ENCODE peak calls at places on chromosomes 1 and 21, in nine cellular contexts. One of them, this sample, is unnamed.

GRCh38 chr1:1779691-1780597 is 1.7 kb upstream of the NADK start:
- DNase-seq in fibroblast of lung: peak
- DNase-seq in kidney epithelial cell: no peak
- DNase-seq in HFFc6: no peak
- DNase-seq in transverse colon: peak
- DNase-seq in omental fat pad: no peak
- DNase-seq in neural crest cell: no peak
- DNase-seq in left lung: peak
- DNase-seq in ascending aorta: peak
- DNase-seq in this sample: no peak

GRCh38 chr1:221801773-221802516 is 60.1 kb upstream of the DUSP10 start:
- DNase-seq in left lung: no peak
- DNase-seq in omental fat pad: no peak
- DNase-seq in HFFc6: peak
- DNase-seq in ascending aorta: no peak
- DNase-seq in kidney epithelial cell: peak
- DNase-seq in neural crest cell: no peak
- DNase-seq in transverse colon: no peak
- DNase-seq in fibroblast of lung: peak
- DNase-seq in this sample: no peak

GRCh38 chr1:208318150-208318734 is 74.1 kb upstream of the PLXNA2 start:
- DNase-seq in HFFc6: no peak
- DNase-seq in omental fat pad: no peak
- DNase-seq in left lung: no peak
- DNase-seq in ascending aorta: no peak
- DNase-seq in neural crest cell: no peak
- DNase-seq in transverse colon: no peak
- DNase-seq in kidney epithelial cell: no peak
- DNase-seq in fibroblast of lung: peak
- DNase-seq in this sample: no peak

GRCh38 chr1:92291372-92291999 is 7.3 kb downstream of the GLMN start:
- DNase-seq in transverse colon: no peak
- DNase-seq in omental fat pad: no peak
- DNase-seq in neural crest cell: peak
- DNase-seq in HFFc6: peak
- DNase-seq in left lung: no peak
- DNase-seq in ascending aorta: no peak
- DNase-seq in fibroblast of lung: peak
- DNase-seq in kidney epithelial cell: peak
- DNase-seq in this sample: no peak

GRCh38 chr21:26445440-26445839 is 127.6 kb downstream of the CYYR1 start:
- DNase-seq in kidney epithelial cell: no peak
- DNase-seq in fibroblast of lung: peak
- DNase-seq in ascending aorta: no peak
- DNase-seq in left lung: no peak
- DNase-seq in transverse colon: no peak
- DNase-seq in HFFc6: peak
- DNase-seq in neural crest cell: no peak
- DNase-seq in omental fat pad: no peak
- DNase-seq in this sample: no peak

GRCh38 chr21:38355992-38356781 is 99.4 kb downstream of the KCNJ15 start:
- DNase-seq in ascending aorta: peak
- DNase-seq in HFFc6: peak
- DNase-seq in transverse colon: peak
- DNase-seq in fibroblast of lung: peak
- DNase-seq in left lung: peak
- DNase-seq in omental fat pad: peak
- DNase-seq in neural crest cell: peak
- DNase-seq in kidney epithelial cell: no peak
- DNase-seq in this sample: peak

GRCh38 chr1:167791281-167792209 is 69.8 kb downstream of the MPZL1 start:
- DNase-seq in kidney epithelial cell: no peak
- DNase-seq in fibroblast of lung: peak
- DNase-seq in omental fat pad: peak
- DNase-seq in neural crest cell: no peak
- DNase-seq in HFFc6: peak
- DNase-seq in left lung: no peak
- DNase-seq in transverse colon: peak
- DNase-seq in ascending aorta: no peak
- DNase-seq in this sample: no peak

GRCh38 chr1:228471762-228472398 is 15.3 kb upstream of the RNF187 start:
- DNase-seq in fibroblast of lung: no peak
- DNase-seq in left lung: peak
- DNase-seq in ascending aorta: no peak
- DNase-seq in HFFc6: peak
- DNase-seq in transverse colon: no peak
- DNase-seq in neural crest cell: no peak
- DNase-seq in kidney epithelial cell: no peak
- DNase-seq in omental fat pad: no peak
- DNase-seq in this sample: no peak

GRCh38 chr1:20327467-20327866 is 36.8 kb downstream of the VWA5B1 start:
- DNase-seq in fibroblast of lung: no peak
- DNase-seq in neural crest cell: no peak
- DNase-seq in omental fat pad: no peak
- DNase-seq in HFFc6: no peak
- DNase-seq in transverse colon: no peak
- DNase-seq in kidney epithelial cell: no peak
- DNase-seq in left lung: no peak
- DNase-seq in ascending aorta: no peak
- DNase-seq in this sample: no peak

GRCh38 chr1:20328201-20328600 is 37.5 kb downstream of the VWA5B1 start:
- DNase-seq in HFFc6: no peak
- DNase-seq in left lung: no peak
- DNase-seq in transverse colon: no peak
- DNase-seq in neural crest cell: no peak
- DNase-seq in kidney epithelial cell: no peak
- DNase-seq in omental fat pad: no peak
- DNase-seq in ascending aorta: no peak
- DNase-seq in fibroblast of lung: no peak
- DNase-seq in this sample: no peak

GRCh38 chr1:20325844-20326323 is 35.2 kb downstream of the VWA5B1 start:
- DNase-seq in neural crest cell: no peak
- DNase-seq in fibroblast of lung: peak
- DNase-seq in omental fat pad: no peak
- DNase-seq in left lung: no peak
- DNase-seq in kidney epithelial cell: no peak
- DNase-seq in ascending aorta: no peak
- DNase-seq in HFFc6: no peak
- DNase-seq in transverse colon: no peak
- DNase-seq in this sample: no peak

GRCh38 chr1:20325407-20325737 is 34.7 kb downstream of the VWA5B1 start:
- DNase-seq in neural crest cell: no peak
- DNase-seq in ascending aorta: no peak
- DNase-seq in left lung: no peak
- DNase-seq in HFFc6: no peak
- DNase-seq in omental fat pad: no peak
- DNase-seq in kidney epithelial cell: no peak
- DNase-seq in transverse colon: no peak
- DNase-seq in fibroblast of lung: peak
- DNase-seq in this sample: no peak

DNA sequence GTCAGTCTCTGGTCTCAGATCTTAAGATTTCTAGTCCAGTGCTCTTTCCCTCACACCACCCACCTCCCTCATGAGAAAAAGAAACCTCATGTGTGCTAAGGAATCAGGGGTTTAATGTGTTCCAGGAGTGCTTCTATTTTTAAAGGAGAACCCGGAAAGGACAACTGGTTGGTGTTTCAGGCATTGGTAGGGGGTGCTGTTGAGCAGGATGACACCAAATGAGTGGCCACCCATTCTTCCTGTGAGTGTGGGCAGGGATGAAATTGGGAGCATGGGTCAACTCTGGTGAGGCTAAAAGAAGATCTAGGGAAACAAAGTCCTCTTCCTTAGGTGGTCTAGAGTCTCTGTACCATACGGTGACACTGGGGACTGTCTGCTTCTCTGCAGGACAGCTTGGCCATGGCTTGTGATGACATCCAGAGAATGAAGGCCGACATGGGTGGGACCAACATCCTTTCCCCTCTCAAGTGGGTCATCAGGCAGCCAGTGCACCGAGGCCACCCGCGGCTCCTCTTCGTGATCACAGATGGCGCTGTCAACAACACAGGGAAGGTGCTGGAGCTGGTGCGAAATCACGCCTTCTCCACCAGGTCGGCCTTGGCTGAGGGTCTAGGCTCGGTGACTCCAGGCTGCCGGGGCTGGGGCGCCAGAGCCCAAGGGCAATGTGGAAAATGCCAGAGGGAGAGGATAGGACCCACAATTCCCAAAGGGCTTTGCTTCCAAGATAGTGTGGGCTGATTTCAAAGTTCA is 39.3 kb downstream of the VWA5B1 start:
- DNase-seq in HFFc6: no peak
- DNase-seq in ascending aorta: no peak
- DNase-seq in left lung: no peak
- DNase-seq in neural crest cell: no peak
- DNase-seq in transverse colon: no peak
- DNase-seq in omental fat pad: no peak
- DNase-seq in kidney epithelial cell: no peak
- DNase-seq in fibroblast of lung: no peak
- DNase-seq in this sample: no peak
- TF ChIP-seq CTCF in HFFc6: peak
- TF ChIP-seq CTCF in ascending aorta: no peak
- TF ChIP-seq CTCF in left lung: no peak
- TF ChIP-seq CTCF in neural crest cell: no peak
- TF ChIP-seq CTCF in transverse colon: no peak
- TF ChIP-seq CTCF in omental fat pad: no peak
- TF ChIP-seq CTCF in kidney epithelial cell: no peak
- TF ChIP-seq CTCF in fibroblast of lung: no peak
- TF ChIP-seq CTCF in this sample: no peak

DNA sequence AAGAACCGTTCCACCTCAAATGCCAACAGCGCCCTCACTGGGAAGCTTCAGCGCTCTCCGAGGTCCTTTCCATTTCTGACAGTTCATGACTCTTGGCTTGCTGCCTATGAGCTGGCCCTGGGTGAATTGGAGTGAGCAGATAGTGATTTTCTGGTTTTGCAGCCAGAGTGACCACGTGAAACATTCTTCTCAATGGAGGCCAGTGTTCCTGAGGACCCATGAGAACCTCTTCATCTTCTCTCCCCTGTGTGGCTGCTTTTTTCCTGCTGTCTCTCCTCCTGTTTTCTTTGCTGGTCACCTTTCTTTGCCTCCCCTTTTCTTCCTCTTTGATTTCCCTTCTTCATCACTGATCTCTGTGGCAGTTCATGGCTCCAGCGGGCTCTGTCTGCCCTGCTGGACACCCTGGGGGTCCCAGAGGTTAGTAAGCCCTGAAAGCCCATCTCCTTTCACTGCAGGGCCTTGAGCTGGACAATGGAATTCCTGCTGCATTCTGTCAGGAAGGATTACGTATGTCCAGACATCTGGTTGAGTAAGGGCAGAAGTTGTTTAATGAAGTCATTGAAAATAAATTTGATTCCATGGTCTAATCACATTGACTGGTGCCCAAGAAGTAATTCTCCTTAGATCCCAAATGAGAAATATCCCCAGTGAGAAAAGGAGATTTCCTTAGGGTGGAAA is 29.9 kb downstream of the VASH2 start:
- DNase-seq in transverse colon: no peak
- DNase-seq in kidney epithelial cell: no peak
- DNase-seq in ascending aorta: no peak
- DNase-seq in HFFc6: no peak
- DNase-seq in fibroblast of lung: peak
- DNase-seq in omental fat pad: no peak
- DNase-seq in neural crest cell: no peak
- DNase-seq in left lung: no peak
- DNase-seq in this sample: no peak
- TF ChIP-seq CTCF in transverse colon: no peak
- TF ChIP-seq CTCF in kidney epithelial cell: no peak
- TF ChIP-seq CTCF in ascending aorta: no peak
- TF ChIP-seq CTCF in HFFc6: no peak
- TF ChIP-seq CTCF in fibroblast of lung: no peak
- TF ChIP-seq CTCF in omental fat pad: no peak
- TF ChIP-seq CTCF in neural crest cell: no peak
- TF ChIP-seq CTCF in left lung: no peak
- TF ChIP-seq CTCF in this sample: no peak

GRCh38 chr1:214550339-214551051 is 907 bp downstream of the PTPN14 start:
- DNase-seq in ascending aorta: no peak
- DNase-seq in kidney epithelial cell: no peak
- DNase-seq in left lung: no peak
- DNase-seq in neural crest cell: no peak
- DNase-seq in omental fat pad: no peak
- DNase-seq in fibroblast of lung: no peak
- DNase-seq in transverse colon: no peak
- DNase-seq in HFFc6: no peak
- DNase-seq in this sample: no peak

GRCh38 chr1:214551436-214552173 is at the start of gene PTPN14:
- DNase-seq in neural crest cell: peak
- DNase-seq in transverse colon: peak
- DNase-seq in HFFc6: peak
- DNase-seq in fibroblast of lung: peak
- DNase-seq in omental fat pad: peak
- DNase-seq in kidney epithelial cell: peak
- DNase-seq in ascending aorta: peak
- DNase-seq in left lung: peak
- DNase-seq in this sample: peak

GRCh38 chr1:214551052-214551435 is 358 bp downstream of the PTPN14 start:
- DNase-seq in omental fat pad: no peak
- DNase-seq in neural crest cell: no peak
- DNase-seq in transverse colon: peak
- DNase-seq in fibroblast of lung: peak
- DNase-seq in HFFc6: no peak
- DNase-seq in ascending aorta: peak
- DNase-seq in kidney epithelial cell: no peak
- DNase-seq in left lung: peak
- DNase-seq in this sample: no peak

GRCh38 chr1:214548988-214549387 is 2.4 kb downstream of the PTPN14 start:
- DNase-seq in transverse colon: no peak
- DNase-seq in ascending aorta: peak
- DNase-seq in neural crest cell: no peak
- DNase-seq in kidney epithelial cell: no peak
- DNase-seq in HFFc6: peak
- DNase-seq in omental fat pad: no peak
- DNase-seq in fibroblast of lung: peak
- DNase-seq in left lung: no peak
- DNase-seq in this sample: no peak

DNA sequence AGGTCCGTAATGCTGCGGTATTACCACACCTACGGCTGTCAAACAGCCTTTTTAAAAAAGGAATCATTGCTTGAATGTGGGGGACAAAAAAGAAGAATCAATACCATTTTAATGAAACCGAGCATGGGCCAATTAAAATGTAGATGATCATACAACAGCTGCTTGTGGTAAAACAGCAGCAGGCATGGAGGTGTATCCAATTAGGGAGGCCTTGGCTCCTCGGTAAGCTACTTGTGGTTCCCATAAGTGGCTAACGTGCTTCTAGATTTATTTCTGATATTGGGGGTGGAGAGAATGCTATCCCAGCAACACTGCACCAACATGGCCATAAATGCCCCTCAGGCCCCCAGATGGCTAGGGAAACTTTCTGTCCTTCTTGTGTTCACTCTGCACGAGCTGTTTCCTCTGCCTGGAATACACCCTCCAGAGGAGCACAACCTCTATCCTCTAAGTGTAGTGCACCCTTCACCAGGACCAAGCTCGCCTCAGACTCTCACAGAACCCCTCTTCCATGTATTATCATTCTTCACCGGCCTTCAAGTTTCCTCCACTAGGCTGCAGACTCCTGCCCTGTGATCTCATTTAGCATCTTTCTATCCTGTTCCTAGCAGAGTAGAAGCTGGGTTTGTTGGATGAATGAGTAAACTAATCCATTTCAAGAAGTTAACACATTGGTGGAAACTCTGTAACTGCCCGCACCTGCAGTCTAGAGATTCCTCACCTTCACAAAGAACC is 1.6 kb downstream of the PTPN14 start:
- DNase-seq in transverse colon: no peak
- DNase-seq in HFFc6: peak
- DNase-seq in neural crest cell: no peak
- DNase-seq in fibroblast of lung: peak
- DNase-seq in omental fat pad: no peak
- DNase-seq in ascending aorta: no peak
- DNase-seq in left lung: no peak
- DNase-seq in kidney epithelial cell: no peak
- DNase-seq in this sample: no peak
- TF ChIP-seq CTCF in transverse colon: peak
- TF ChIP-seq CTCF in HFFc6: peak
- TF ChIP-seq CTCF in neural crest cell: peak
- TF ChIP-seq CTCF in fibroblast of lung: peak
- TF ChIP-seq CTCF in omental fat pad: no peak
- TF ChIP-seq CTCF in ascending aorta: no peak
- TF ChIP-seq CTCF in left lung: no peak
- TF ChIP-seq CTCF in kidney epithelial cell: peak
- TF ChIP-seq CTCF in this sample: peak

GRCh38 chr1:200262326-200262965 is 147.4 kb downstream of the ZNF281 start:
- DNase-seq in fibroblast of lung: no peak
- DNase-seq in omental fat pad: no peak
- DNase-seq in ascending aorta: no peak
- DNase-seq in transverse colon: no peak
- DNase-seq in left lung: no peak
- DNase-seq in HFFc6: no peak
- DNase-seq in neural crest cell: no peak
- DNase-seq in kidney epithelial cell: no peak
- DNase-seq in this sample: no peak
- TF ChIP-seq CTCF in fibroblast of lung: no peak
- TF ChIP-seq CTCF in omental fat pad: no peak
- TF ChIP-seq CTCF in ascending aorta: no peak
- TF ChIP-seq CTCF in transverse colon: no peak
- TF ChIP-seq CTCF in left lung: no peak
- TF ChIP-seq CTCF in HFFc6: no peak
- TF ChIP-seq CTCF in neural crest cell: no peak
- TF ChIP-seq CTCF in kidney epithelial cell: no peak
- TF ChIP-seq CTCF in this sample: no peak